ENCODE peak calls at places on chromosomes 13 and 19, in four cellular contexts. P, N, R and U are unnamed samples.

GRCh38 chr13:110711778-110712070 is 1.8 kb upstream of the ING1 start:
- DNase-seq in P (no peak), N (no peak), R (no peak), U (no peak)

GRCh38 chr19:13208131-13208963 is 58.1 kb downstream of the IER2 start:
- DNase-seq in P (peak), N (no peak), R (no peak), U (no peak)

GRCh38 chr19:10580979-10581631 is 6.0 kb downstream of the AP1M2 start:
- DNase-seq in P (peak), N (peak), R (peak), U (peak)

GRCh38 chr19:16446108-16447014 is 25.4 kb downstream of the EPS15L1 start:
- DNase-seq in P (no peak), N (no peak), R (no peak), U (no peak)

GRCh38 chr19:33384983-33385382 is 11.5 kb downstream of the CEBPG start:
- DNase-seq in P (no peak), N (no peak), R (no peak), U (no peak)

GRCh38 chr13:24511019-24511823 is 1.4 kb downstream of the PARP4 start:
- DNase-seq in P (peak), N (peak), R (peak), U (peak)

GRCh38 chr19:30393729-30394480 is 21.7 kb downstream of the ZNF536 start:
- DNase-seq in P (no peak), N (no peak), R (no peak), U (no peak)

GRCh38 chr13:93814658-93815057 is 588.1 kb downstream of the GPC6 start:
- DNase-seq in P (no peak), N (no peak), R (no peak), U (peak)

GRCh38 chr19:14404322-14404721 is 14.8 kb downstream of the DDX39A start:
- DNase-seq in P (no peak), N (no peak), R (no peak), U (no peak)

GRCh38 chr19:14979498-14980255 is at the start of gene SLC1A6:
- DNase-seq in P (no peak), N (no peak), R (no peak), U (peak)

GRCh38 chr19:14502334-14503092 is 6.6 kb upstream of the GIPC1 start:
- DNase-seq in P (no peak), N (peak), R (no peak), U (peak)

GRCh38 chr13:91347212-91347995 is at the start of gene MIR17HG:
- DNase-seq in P (peak), N (peak), R (peak), U (peak)